ENCODE peak calls at places on chromosome 1, in nine cellular contexts. L, S, O, T, F, B, D, R and J are unnamed samples.

GRCh38 chr1:46903481-46903880 is 37.8 kb downstream of the CYP4A11 start:
- DNase-seq in F (no peak), O (no peak), S (no peak), D (no peak), B (no peak), L (no peak), R (no peak), T (no peak), J (no peak)

GRCh38 chr1:41078616-41079015 is 57.1 kb upstream of the SLFNL1 start:
- DNase-seq in B (no peak), L (no peak), R (no peak), D (no peak), T (no peak), F (no peak), O (no peak), S (no peak), J (no peak)

GRCh38 chr1:15684468-15685283 is 556 bp downstream of the PLEKHM2 start:
- DNase-seq in L (peak; percentile 64), S (peak; percentile 28), B (peak; percentile 45), F (peak; percentile 49), D (peak; percentile 47), R (peak; percentile 11), O (no peak), T (peak; percentile 54), J (no peak)

GRCh38 chr1:243559575-243560172 is 290.4 kb downstream of the AKT3 start:
- DNase-seq in D (no peak), F (no peak), L (peak; percentile 46), T (no peak), S (no peak), R (no peak), B (no peak), O (no peak), J (no peak)

GRCh38 chr1:174656409-174657059 is 208.8 kb downstream of the GPR52 start:
- DNase-seq in L (no peak), T (no peak), F (no peak), R (no peak), B (no peak), O (no peak), S (no peak), D (no peak), J (no peak)

GRCh38 chr1:66402194-66402593 is 131.8 kb upstream of the SGIP1 start:
- DNase-seq in F (peak; percentile 50), O (no peak), S (no peak), B (peak; percentile 40), T (no peak), L (no peak), D (peak; percentile 68), R (no peak), J (no peak)

GRCh38 chr1:245875581-245876263 is 631.4 kb downstream of the SMYD3 start:
- DNase-seq in L (no peak), F (no peak), T (no peak), O (no peak), B (no peak), S (no peak), R (no peak), D (no peak), J (no peak)

GRCh38 chr1:117150316-117150715 is 28.8 kb upstream of the TRIM45 start:
- DNase-seq in O (no peak), D (no peak), L (no peak), R (no peak), S (no peak), B (no peak), F (no peak), T (no peak), J (no peak)

GRCh38 chr1:10980841-10981727 is 31.4 kb upstream of the TARDBP start:
- DNase-seq in D (peak; percentile 26), F (no peak), S (no peak), T (peak; percentile 89), B (no peak), R (no peak), O (no peak), L (no peak), J (no peak)

GRCh38 chr1:182629674-182630073 is 25.5 kb upstream of the RGS16 start:
- DNase-seq in T (peak; percentile 40), F (no peak), D (no peak), R (peak; percentile 16), O (peak; percentile 13), L (no peak), S (no peak), B (no peak), J (no peak)

GRCh38 chr1:168092151-168092550 is 44.6 kb downstream of the GPR161 start:
- DNase-seq in O (no peak), R (no peak), L (no peak), D (no peak), S (no peak), F (no peak), T (no peak), B (peak; percentile 25), J (no peak)

GRCh38 chr1:221462345-221462744 is 279.5 kb downstream of the DUSP10 start:
- DNase-seq in B (no peak), L (no peak), O (no peak), D (no peak), T (no peak), F (no peak), R (no peak), S (no peak), J (no peak)

GRCh38 chr1:43711049-43711448 is 3.7 kb downstream of the ST3GAL3 start:
- DNase-seq in R (no peak), O (no peak), B (no peak), T (no peak), D (no peak), F (no peak), L (no peak), S (no peak), J (no peak)

DNA sequence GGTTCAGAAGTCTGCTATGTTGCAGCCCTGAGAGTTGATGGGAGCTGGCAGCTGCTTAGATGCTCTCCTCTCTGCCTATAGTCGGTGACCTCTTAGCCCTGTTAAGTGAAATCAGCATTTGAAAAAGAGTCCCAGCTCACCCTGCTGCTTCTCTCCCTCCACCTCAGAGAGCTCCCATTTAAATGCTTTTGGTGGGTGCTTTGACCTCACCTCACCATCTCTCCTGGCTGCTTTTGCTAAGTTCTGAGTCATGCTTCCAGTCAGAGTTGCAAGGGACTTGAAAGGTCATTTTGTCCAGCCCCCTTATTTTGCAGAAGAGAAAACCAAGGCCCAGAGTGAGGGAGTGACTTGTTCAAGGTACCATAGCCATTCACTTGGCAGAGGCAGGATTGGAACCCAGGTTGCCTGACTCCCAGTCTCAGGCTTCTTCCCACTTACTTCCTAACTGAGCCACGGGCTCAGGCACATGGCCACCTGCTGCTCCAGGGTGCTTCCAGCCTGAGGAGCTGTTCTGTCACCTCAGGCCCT is 3.3 kb downstream of the MAPKAPK2 start:
- DNase-seq in F (no peak), R (no peak), B (no peak), O (no peak), D (no peak), L (peak; percentile 78), T (no peak), S (peak; percentile 42), J (no peak)
- H3K4me3 ChIP-seq in F (no peak overlapping the region), R (peak overlapping the region; percentile 84), B (peak overlapping the region; percentile 2), O (no peak overlapping the region), D (peak overlapping the region; percentile 56), L (no peak overlapping the region), T (no peak overlapping the region), S (no peak overlapping the region), J (no peak overlapping the region)

GRCh38 chr1:2134604-2135307 is 59.8 kb downstream of the FAAP20 start:
- DNase-seq in T (no peak), B (no peak), F (peak; percentile 51), S (no peak), L (no peak), D (no peak), O (no peak), R (no peak), J (no peak)
- H3K4me3 ChIP-seq in T (no peak overlapping the region), B (no peak overlapping the region), F (no peak overlapping the region), S (no peak overlapping the region), L (no peak overlapping the region), D (no peak overlapping the region), O (no peak overlapping the region), R (no peak overlapping the region), J (no peak overlapping the region)

GRCh38 chr1:23774174-23774880 is 3.9 kb upstream of the PITHD1 start:
- DNase-seq in T (no peak), F (no peak), D (no peak), R (no peak), O (no peak), L (no peak), B (no peak), S (no peak), J (no peak)

GRCh38 chr1:23777979-23778814 is at the start of gene PITHD1:
- DNase-seq in T (peak; percentile 96), D (peak; percentile 81), L (peak; percentile 90), S (peak; percentile 85), B (peak; percentile 86), R (peak; percentile 75), F (peak; percentile 86), O (peak; percentile 77), J (no peak)

GRCh38 chr1:23776198-23776597 is 2.0 kb upstream of the PITHD1 start:
- DNase-seq in S (no peak), O (no peak), F (no peak), L (no peak), D (no peak), T (no peak), R (no peak), B (no peak), J (no peak)

GRCh38 chr1:23784846-23785245 is 6.1 kb upstream of the LYPLA2 start:
- DNase-seq in L (no peak), B (no peak), O (no peak), S (no peak), R (no peak), F (no peak), D (no peak), T (no peak), J (no peak)

DNA sequence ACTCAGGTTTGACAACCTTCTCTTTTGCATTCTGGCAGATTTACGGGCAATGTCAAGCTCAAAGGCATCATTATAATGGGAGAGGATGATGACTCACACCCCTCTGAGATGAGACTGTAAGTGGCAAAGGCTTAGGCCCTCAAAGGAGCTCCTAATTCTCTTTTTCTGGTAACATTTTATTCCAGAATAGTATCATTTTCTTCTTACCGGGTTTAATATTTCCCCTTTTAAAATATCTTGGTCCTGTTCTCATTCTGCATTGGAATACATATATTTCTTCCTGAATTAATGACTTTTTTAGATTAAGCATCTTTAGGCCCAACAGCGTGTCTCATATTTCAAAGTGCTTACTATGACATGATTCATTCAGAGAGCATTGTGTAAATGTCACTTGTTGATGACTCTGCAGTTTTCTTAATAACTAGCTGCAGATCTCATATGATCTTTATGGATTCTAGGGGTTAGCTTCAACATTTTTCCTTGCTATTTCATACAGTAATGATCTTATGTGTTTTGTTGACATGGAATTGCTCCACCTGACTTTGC is 1.7 kb downstream of the PITHD1 start:
- DNase-seq in B (no peak), R (no peak), L (no peak), S (peak; percentile 24), T (no peak), D (no peak), F (no peak), O (no peak), J (no peak)
- H3K4me3 ChIP-seq in B (no peak overlapping the region), R (peak overlapping the region; percentile 92), L (no peak overlapping the region), S (no peak overlapping the region), T (no peak overlapping the region), D (no peak overlapping the region), F (no peak overlapping the region), O (no peak overlapping the region), J (no peak overlapping the region)

DNA sequence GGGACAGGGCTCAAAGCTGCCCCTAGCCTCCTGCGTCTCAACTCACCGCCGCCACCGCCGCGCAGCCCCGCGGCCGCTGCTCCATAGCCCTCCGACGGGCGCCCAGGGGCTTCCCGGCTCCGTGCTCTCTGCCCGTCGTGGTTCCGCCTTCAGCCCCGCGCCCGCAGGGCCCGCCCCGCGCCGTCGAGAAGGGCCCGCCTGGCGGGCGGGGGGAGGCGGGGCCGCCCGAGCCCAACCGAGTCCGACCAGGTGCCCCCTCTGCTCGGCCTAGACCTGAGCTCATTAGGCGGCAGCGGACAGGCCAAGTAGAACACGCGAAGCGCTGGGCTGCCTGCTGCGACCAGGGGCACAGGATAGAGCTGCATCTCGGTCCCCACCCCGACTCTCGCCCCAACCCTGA is at the start of gene TNFRSF25:
- DNase-seq in S (no peak), L (peak; percentile 63), B (no peak), F (no peak), R (peak; percentile 64), O (no peak), T (peak; percentile 45), D (no peak), J (no peak)
- H3K4me3 ChIP-seq in S (no peak within 1 kb of the TSS), L (no peak within 1 kb of the TSS), B (peak within 1 kb of the TSS; percentile 33), F (no peak within 1 kb of the TSS), R (peak within 1 kb of the TSS; percentile 78), O (no peak within 1 kb of the TSS), T (no peak within 1 kb of the TSS), D (no peak within 1 kb of the TSS), J (peak within 1 kb of the TSS; percentile 23)